ENCODE peak calls at places on chromosome 7, in seven cellular contexts. T is GM23338; A is smooth muscle cell of the brain vasculature; C is ovary; Y is fibroblast of villous mesenchyme; F is activated CD8-positive, alpha-beta memory T cell treated with anti-CD3 and anti-CD28 coated beads for 48 hours; O is endothelial cell. H is an unnamed sample.

GRCh38 chr7:128705891-128706333 is 33.2 kb upstream of the CALU start:
- DNase-seq in A (no peak), C (no peak), F (no peak), O (no peak), Y (peak), T (no peak), H (no peak)

GRCh38 chr7:24435002-24435401 is 138.2 kb upstream of the PALS2 start:
- DNase-seq in F (no peak), A (no peak), O (no peak), T (peak), C (no peak), Y (no peak), H (no peak)

GRCh38 chr7:111107989-111108388 is 17.1 kb downstream of the LRRN3 start:
- DNase-seq in F (no peak), Y (no peak), T (no peak), O (no peak), A (no peak), C (no peak), H (no peak)

GRCh38 chr7:45984386-45985295 is 63.6 kb upstream of the IGFBP3 start:
- DNase-seq in T (no peak), F (no peak), A (no peak), Y (no peak), O (no peak), C (no peak), H (no peak)

GRCh38 chr7:55568613-55569268 is 3.6 kb downstream of the VOPP1 start:
- DNase-seq in C (no peak), O (no peak), T (no peak), A (no peak), F (no peak), Y (peak), H (no peak)

GRCh38 chr7:66356277-66356721 is 151.2 kb downstream of the TPST1 start:
- DNase-seq in O (no peak), T (no peak), F (no peak), A (no peak), Y (peak), C (no peak), H (no peak)

GRCh38 chr7:158832994-158833393 is 3.7 kb upstream of the ESYT2 start:
- DNase-seq in O (no peak), A (no peak), T (no peak), C (no peak), Y (no peak), F (no peak), H (no peak)

GRCh38 chr7:98165827-98166667 is 45.2 kb upstream of the BHLHA15 start:
- DNase-seq in C (peak), A (no peak), F (no peak), Y (peak), T (peak), O (peak), H (peak)

GRCh38 chr7:138495485-138495884 is 35.4 kb downstream of the TRIM24 start:
- DNase-seq in C (no peak), O (no peak), A (no peak), Y (no peak), T (no peak), F (no peak), H (no peak)

GRCh38 chr7:25187932-25188331 is 40.4 kb downstream of the NPVF start:
- DNase-seq in Y (no peak), F (no peak), C (no peak), T (peak), O (no peak), A (no peak), H (no peak)

GRCh38 chr7:132577206-132578049 is 1.2 kb upstream of the PLXNA4 start:
- DNase-seq in C (peak), Y (peak), T (peak), F (no peak), O (peak), A (no peak), H (peak)

GRCh38 chr7:66657798-66658197 is 29.1 kb downstream of the KCTD7 start:
- DNase-seq in F (no peak), Y (no peak), T (no peak), A (no peak), O (no peak), C (no peak), H (no peak)

GRCh38 chr7:18694484-18694883 is 198.9 kb downstream of the HDAC9 start:
- DNase-seq in T (no peak), A (no peak), Y (no peak), F (no peak), C (no peak), O (no peak), H (no peak)

GRCh38 chr7:106643189-106643588 is 17.8 kb downstream of the CCDC71L start:
- DNase-seq in T (no peak), C (no peak), Y (peak), A (no peak), O (no peak), F (no peak), H (no peak)

GRCh38 chr7:129376778-129377700 is 57.2 kb upstream of the STRIP2 start:
- DNase-seq in Y (peak), F (no peak), A (no peak), T (no peak), C (no peak), O (no peak), H (no peak)

GRCh38 chr7:135447783-135448182 is 62.1 kb downstream of the CNOT4 start:
- DNase-seq in Y (no peak), F (no peak), C (no peak), O (no peak), A (no peak), T (no peak), H (no peak)

GRCh38 chr7:96224682-96225081 is 97.2 kb downstream of the SLC25A13 start:
- DNase-seq in F (no peak), A (no peak), O (peak), C (no peak), T (peak), Y (no peak), H (no peak)

GRCh38 chr7:106583133-106583532 is 77.8 kb downstream of the CCDC71L start:
- DNase-seq in T (no peak), A (no peak), F (no peak), Y (peak), O (no peak), C (no peak), H (no peak)

GRCh38 chr7:140689199-140690152 is 7.0 kb upstream of the NDUFB2 start:
- DNase-seq in O (no peak), A (no peak), T (peak), F (no peak), C (no peak), Y (no peak), H (no peak)

GRCh38 chr7:94087664-94088352 is 83.7 kb upstream of the BET1 start:
- DNase-seq in F (no peak), C (peak), Y (peak), O (peak), A (peak), T (peak), H (peak)

GRCh38 chr7:123961731-123962130 is 36.7 kb downstream of the SPAM1 start:
- DNase-seq in O (no peak), F (no peak), Y (no peak), C (no peak), T (no peak), A (no peak), H (no peak)

GRCh38 chr7:84060000-84060399 is 134.6 kb downstream of the SEMA3A start:
- DNase-seq in O (no peak), C (no peak), Y (no peak), F (no peak), T (no peak), A (no peak), H (no peak)

GRCh38 chr7:57775396-57776088 is 325.6 kb downstream of the ZNF716 start:
- DNase-seq in C (no peak), F (no peak), Y (no peak), T (no peak), O (no peak), A (no peak), H (no peak)

GRCh38 chr7:158289761-158290523 is 297.7 kb downstream of the PTPRN2 start:
- DNase-seq in C (no peak), T (no peak), Y (no peak), F (no peak), A (no peak), O (no peak), H (no peak)

GRCh38 chr7:149414745-149415390 is 46.0 kb downstream of the ZNF777 start:
- DNase-seq in C (peak), O (peak), T (peak), Y (peak), A (no peak), F (no peak), H (no peak)

GRCh38 chr7:89618269-89618668 is 536.0 kb upstream of the STEAP1 start:
- DNase-seq in T (peak), F (no peak), C (no peak), Y (no peak), O (no peak), A (no peak), H (no peak)

GRCh38 chr7:159144756-159145543 is at the start of gene VIPR2:
- DNase-seq in A (no peak), T (peak), O (no peak), C (peak), Y (no peak), F (no peak), H (no peak)

GRCh38 chr7:45659496-45660139 is 85.5 kb downstream of the ADCY1 start:
- DNase-seq in C (no peak), A (no peak), T (no peak), F (no peak), Y (no peak), O (no peak), H (no peak)

GRCh38 chr7:94284120-94284519 is 110.6 kb upstream of the COL1A2 start:
- DNase-seq in C (no peak), A (no peak), O (no peak), Y (peak), F (no peak), T (no peak), H (no peak)

GRCh38 chr7:139737221-139738100 is 40.3 kb downstream of the HIPK2 start:
- DNase-seq in A (no peak), C (no peak), Y (no peak), T (no peak), O (no peak), F (no peak), H (no peak)

H was measured in pancreas.